ENCODE peak calls at places on chromosomes 1 and 21, in eight cellular contexts. R is left ventricle myocardium inferior, E is nephron progenitor cell, L is kidney, D is bronchial epithelial cell, K is astrocyte of the spinal cord, B is Calu3, O is endothelial cell. Y is an unnamed sample.

GRCh38 chr1:171948491-171948890 is 107.2 kb downstream of the DNM3 start:
- DNase-seq in R (no peak), E (no peak), L (no peak), D (peak), K (peak), B (no peak), O (no peak), Y (no peak)

GRCh38 chr1:53070621-53071020 is 8.6 kb downstream of the PODN start:
- DNase-seq in R (peak), E (peak), L (peak), D (no peak), K (no peak), B (no peak), O (no peak), Y (no peak)

GRCh38 chr1:213692236-213692831 is 295.4 kb upstream of the PROX1 start:
- DNase-seq in R (no peak), E (no peak), L (no peak), D (no peak), K (no peak), B (no peak), O (no peak), Y (no peak)

GRCh38 chr1:200258447-200259375 is 151.1 kb downstream of the ZNF281 start:
- DNase-seq in R (no peak), E (no peak), L (no peak), D (peak), K (peak), B (peak), O (no peak), Y (peak)

GRCh38 chr1:198918920-198919319 is 280.1 kb downstream of the PTPRC start:
- DNase-seq in R (no peak), E (no peak), L (no peak), D (peak), K (no peak), B (no peak), O (no peak), Y (no peak)

GRCh38 chr1:187837787-187838186 is 1009.0 kb downstream of the PLA2G4A start:
- DNase-seq in R (no peak), E (no peak), L (no peak), D (no peak), K (no peak), B (no peak), O (no peak), Y (no peak)

GRCh38 chr1:38500352-38500751 is 359.2 kb downstream of the RRAGC start:
- DNase-seq in R (no peak), E (no peak), L (no peak), D (peak), K (no peak), B (no peak), O (no peak), Y (no peak)

GRCh38 chr1:150561830-150562367 is 12.7 kb downstream of the ADAMTSL4 start:
- DNase-seq in R (peak), E (peak), L (peak), D (peak), K (peak), B (peak), O (peak), Y (peak)

GRCh38 chr1:197787056-197787455 is 11.8 kb upstream of the DENND1B start:
- DNase-seq in R (no peak), E (no peak), L (no peak), D (peak), K (no peak), B (no peak), O (no peak), Y (no peak)

GRCh38 chr1:155127105-155127671 is 488 bp upstream of the EFNA1 start:
- DNase-seq in R (peak), E (peak), L (peak), D (peak), K (peak), B (peak), O (peak), Y (no peak)

GRCh38 chr1:227899820-227900449 is 47.8 kb downstream of the WNT9A start:
- DNase-seq in R (peak), E (peak), L (peak), D (no peak), K (no peak), B (no peak), O (no peak), Y (no peak)

GRCh38 chr1:3714284-3714741 is 37.9 kb upstream of the CCDC27 start:
- DNase-seq in R (peak), E (no peak), L (no peak), D (no peak), K (no peak), B (no peak), O (no peak), Y (no peak)

GRCh38 chr1:205576011-205576410 is 55.8 kb downstream of the ELK4 start:
- DNase-seq in R (no peak), E (no peak), L (no peak), D (no peak), K (no peak), B (no peak), O (no peak), Y (no peak)

GRCh38 chr1:235486321-235486720 is 17.9 kb downstream of the B3GALNT2 start:
- DNase-seq in R (no peak), E (no peak), L (no peak), D (peak), K (peak), B (no peak), O (no peak), Y (no peak)

GRCh38 chr21:30030416-30030815 is 90.6 kb upstream of the GRIK1 start:
- DNase-seq in R (no peak), E (no peak), L (no peak), D (no peak), K (no peak), B (no peak), O (no peak), Y (no peak)

GRCh38 chr1:39854738-39855137 is 28.6 kb downstream of the TRIT1 start:
- DNase-seq in R (no peak), E (no peak), L (no peak), D (no peak), K (no peak), B (no peak), O (no peak), Y (no peak)

GRCh38 chr21:42685036-42685435 is 31.6 kb downstream of the PDE9A start:
- DNase-seq in R (no peak), E (no peak), L (no peak), D (no peak), K (no peak), B (no peak), O (no peak), Y (no peak)

GRCh38 chr1:66334311-66334710 is 199.6 kb upstream of the SGIP1 start:
- DNase-seq in R (no peak), E (no peak), L (no peak), D (no peak), K (no peak), B (no peak), O (no peak), Y (no peak)

DNA sequence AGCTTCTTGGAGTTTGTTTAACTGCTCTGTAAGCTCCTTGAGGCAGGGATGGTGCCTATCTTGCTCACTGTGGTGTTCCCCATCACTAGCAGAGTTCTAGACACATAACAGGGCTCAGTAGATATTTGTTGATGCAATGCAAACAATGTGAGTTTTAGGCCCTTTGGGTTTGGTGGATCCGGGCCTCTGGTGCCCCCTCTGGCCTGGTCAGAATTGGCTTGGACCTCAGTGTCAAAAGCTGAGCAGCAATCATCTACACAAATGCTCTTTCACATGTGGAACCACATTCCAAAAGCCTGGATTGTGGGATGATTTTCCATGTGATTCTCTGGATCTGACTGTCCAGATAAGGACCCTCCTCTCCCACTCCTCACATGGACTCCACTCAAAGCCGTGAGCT is 53.4 kb upstream of the BCAR3 start:
- DNase-seq in R (no peak), E (no peak), L (no peak), D (no peak), K (no peak), B (peak), O (no peak), Y (no peak)
- TF ChIP-seq CTCF in R (peak), E (no peak), L (no peak), D (no peak), K (peak), B (no peak), O (no peak), Y (peak)

DNA sequence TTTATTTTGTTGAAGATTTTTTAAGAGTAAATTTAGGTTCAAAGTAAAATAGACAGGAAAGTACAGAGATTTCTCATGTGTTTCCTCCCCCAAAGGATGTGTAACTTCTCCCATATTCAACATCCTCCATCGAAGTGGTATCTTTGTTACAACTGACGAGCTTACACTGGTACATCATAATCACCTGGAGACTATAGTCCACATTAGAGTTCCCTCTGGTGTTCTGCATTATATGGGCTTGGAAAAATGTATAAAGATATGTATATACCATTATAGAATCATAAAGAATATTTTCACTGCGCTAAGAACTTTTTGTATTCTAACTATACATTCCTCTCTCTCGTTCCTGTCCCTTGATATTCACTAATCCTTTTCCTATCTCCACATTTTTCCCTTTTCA is 203.7 kb downstream of the AMY1C start:
- DNase-seq in R (no peak), E (no peak), L (no peak), D (peak), K (no peak), B (no peak), O (no peak), Y (no peak)
- TF ChIP-seq CTCF in R (peak), E (no peak), L (no peak), D (peak), K (no peak), B (no peak), O (no peak), Y (no peak)

DNA sequence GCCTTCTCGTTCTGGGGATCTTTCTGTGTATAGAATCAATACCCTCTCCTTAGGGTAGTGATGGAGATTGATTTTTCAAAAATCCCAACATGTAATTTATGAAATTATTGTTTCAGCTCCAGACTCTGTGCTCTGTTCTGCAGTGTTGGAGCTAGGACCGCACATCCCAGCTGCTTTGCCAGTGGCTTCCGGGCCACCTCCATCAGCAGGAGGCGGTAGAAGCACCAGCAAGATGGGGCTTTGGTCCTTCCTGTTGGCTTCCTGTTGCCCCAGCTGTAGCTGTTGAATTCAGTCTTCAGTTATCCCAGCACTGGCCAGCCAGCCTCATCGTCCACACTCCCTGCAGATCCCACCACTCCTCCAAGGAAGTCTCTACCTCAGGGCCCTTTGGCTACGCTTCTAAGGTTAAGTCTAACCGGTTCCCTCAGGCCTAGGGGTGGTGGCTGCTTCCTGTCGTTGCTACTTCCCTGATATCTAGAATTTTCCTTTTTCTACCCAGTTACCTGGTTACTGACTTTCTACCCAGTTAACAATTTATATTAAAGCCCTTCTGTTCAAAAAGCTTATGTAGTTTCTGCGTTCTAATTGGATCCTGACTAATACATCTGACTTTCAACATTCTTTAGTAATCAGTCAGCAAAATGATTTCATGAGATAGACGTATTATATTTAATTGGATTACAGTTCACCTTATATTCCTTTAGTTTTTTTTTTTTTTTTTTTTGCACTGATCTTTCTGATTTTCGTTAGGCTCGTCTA is 24.6 kb downstream of the GALNT2 start:
- DNase-seq in R (no peak), E (no peak), L (no peak), D (peak), K (no peak), B (peak), O (no peak), Y (no peak)
- TF ChIP-seq CTCF in R (no peak), E (no peak), L (no peak), D (peak), K (no peak), B (no peak), O (no peak), Y (no peak)

GRCh38 chr1:54542120-54542961 is 5.7 kb upstream of the ACOT11 start:
- DNase-seq in R (peak), E (peak), L (peak), D (peak), K (peak), B (peak), O (peak), Y (peak)
- TF ChIP-seq CTCF in R (no peak), E (no peak), L (no peak), D (peak), K (no peak), B (no peak), O (no peak), Y (no peak)

GRCh38 chr1:30248774-30249173 is 474.6 kb downstream of the MATN1 start:
- DNase-seq in R (no peak), E (no peak), L (no peak), D (no peak), K (no peak), B (no peak), O (no peak), Y (no peak)

GRCh38 chr1:30251451-30251850 is 471.9 kb downstream of the MATN1 start:
- DNase-seq in R (no peak), E (no peak), L (no peak), D (no peak), K (no peak), B (no peak), O (no peak), Y (no peak)

GRCh38 chr1:30250338-30251022 is 472.9 kb downstream of the MATN1 start:
- DNase-seq in R (no peak), E (no peak), L (no peak), D (no peak), K (no peak), B (no peak), O (no peak), Y (no peak)

GRCh38 chr1:30249446-30250337 is 473.7 kb downstream of the MATN1 start:
- DNase-seq in R (no peak), E (no peak), L (no peak), D (no peak), K (no peak), B (no peak), O (no peak), Y (no peak)

GRCh38 chr1:30248373-30248772 is 475.0 kb downstream of the MATN1 start:
- DNase-seq in R (no peak), E (no peak), L (no peak), D (no peak), K (no peak), B (no peak), O (no peak), Y (no peak)
- TF ChIP-seq CTCF in R (no peak), E (no peak), L (no peak), D (no peak), K (no peak), B (no peak), O (no peak), Y (no peak)

DNA sequence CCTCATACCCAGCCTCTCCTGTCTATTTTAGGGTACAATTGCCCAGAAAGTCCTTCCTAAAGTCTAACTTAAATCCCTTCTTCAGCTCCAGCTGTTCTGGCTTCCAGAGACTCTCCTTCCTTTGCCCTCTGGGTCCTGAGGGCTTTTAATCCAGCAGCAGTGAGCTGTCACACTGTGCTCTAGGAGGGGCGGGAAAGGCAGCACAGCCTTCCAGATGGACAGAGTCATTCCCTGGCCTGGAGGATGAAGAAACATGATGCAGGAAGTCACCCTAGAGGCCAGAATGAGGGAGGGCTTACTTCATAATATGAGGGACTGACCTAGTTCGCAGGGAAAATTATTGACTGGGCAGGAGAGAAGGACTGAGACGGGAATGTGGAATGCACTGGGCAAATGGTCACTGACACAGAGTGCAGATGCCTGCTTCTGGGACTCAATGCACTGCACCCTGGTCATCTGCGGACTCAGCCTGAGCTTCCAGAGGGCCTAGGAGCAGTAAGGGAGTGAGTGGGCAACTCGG is 1.3 kb downstream of the SH2D2A start:
- DNase-seq in R (peak), E (no peak), L (peak), D (peak), K (peak), B (no peak), O (no peak), Y (no peak)
- TF ChIP-seq CTCF in R (no peak), E (no peak), L (no peak), D (no peak), K (no peak), B (no peak), O (no peak), Y (no peak)